ENCODE peak calls at places on chromosomes 6 and 20, in seven cellular contexts. W, N, E, L, G, O and Z are unnamed samples.

GRCh38 chr20:51570755-51571469 is 28.4 kb upstream of the NFATC2 start:
- DNase-seq in W (no peak), E (no peak), N (peak; percentile 15), G (no peak), O (no peak), L (no peak), Z (no peak)

GRCh38 chr6:73519943-73520687 is 717 bp downstream of the EEF1A1 start:
- DNase-seq in L (peak; percentile 64), G (no peak), N (peak; percentile 82), O (peak; percentile 65), E (no peak), W (peak; percentile 77), Z (peak; percentile 60)

GRCh38 chr6:32154514-32155161 is 697 bp downstream of the PPT2 start:
- DNase-seq in E (peak; percentile 69), O (peak; percentile 68), W (peak; percentile 55), L (peak; percentile 65), N (peak; percentile 80), G (peak; percentile 81), Z (peak; percentile 81)

GRCh38 chr6:169825558-169826225 is 74.3 kb downstream of the ERMARD start:
- DNase-seq in G (no peak), O (no peak), L (no peak), N (no peak), W (no peak), E (no peak), Z (no peak)

GRCh38 chr6:33768644-33769120 is 20.2 kb downstream of the LEMD2 start:
- DNase-seq in G (peak; percentile 81), E (peak; percentile 69), O (peak; percentile 70), N (peak; percentile 86), W (peak; percentile 74), L (peak; percentile 89), Z (peak; percentile 38)

GRCh38 chr6:118774596-118774995 is 119.4 kb upstream of the ASF1A start:
- DNase-seq in G (no peak), O (no peak), L (no peak), N (no peak), E (no peak), W (no peak), Z (no peak)

GRCh38 chr20:35952480-35953410 is 1.6 kb downstream of the SCAND1 start:
- DNase-seq in G (no peak), O (no peak), E (peak; percentile 15), W (peak; percentile 20), L (no peak), N (peak; percentile 53), Z (no peak)

GRCh38 chr20:7627734-7628663 is 312.3 kb downstream of the HAO1 start:
- DNase-seq in W (peak; percentile 13), G (no peak), E (no peak), O (no peak), N (peak; percentile 79), L (no peak), Z (no peak)

GRCh38 chr6:113856571-113857564 is at the start of gene MARCKS:
- DNase-seq in N (peak; percentile 92), W (peak; percentile 89), G (peak; percentile 61), E (peak; percentile 50), O (peak; percentile 80), L (peak; percentile 84), Z (peak; percentile 94)

GRCh38 chr6:157096522-157096921 is 226.8 kb downstream of the TMEM242 start:
- DNase-seq in G (no peak), O (peak; percentile 17), L (no peak), W (no peak), E (no peak), N (no peak), Z (no peak)

GRCh38 chr20:49276895-49277785 is 717 bp downstream of the ZNFX1 start:
- DNase-seq in O (peak; percentile 44), W (no peak), L (peak; percentile 13), G (no peak), E (no peak), N (peak; percentile 71), Z (no peak)

GRCh38 chr20:39825950-39826349 is 863.1 kb downstream of the MAFB start:
- DNase-seq in L (no peak), O (no peak), W (peak; percentile 59), E (no peak), N (peak; percentile 74), G (peak; percentile 13), Z (no peak)

GRCh38 chr6:132931937-132932336 is 117.6 kb downstream of the RPS12 start:
- DNase-seq in E (no peak), N (peak; percentile 65), G (no peak), W (peak; percentile 12), O (peak; percentile 13), L (no peak), Z (no peak)

GRCh38 chr20:46250772-46251171 is 57.5 kb downstream of the CDH22 start:
- DNase-seq in G (no peak), L (no peak), E (no peak), O (no peak), W (no peak), N (no peak), Z (no peak)

GRCh38 chr20:56187791-56188190 is 60.7 kb upstream of the MC3R start:
- DNase-seq in N (peak; percentile 46), G (no peak), O (no peak), E (no peak), W (no peak), L (no peak), Z (peak; percentile 76)

GRCh38 chr6:15484115-15484514 is 178.7 kb downstream of the DTNBP1 start:
- DNase-seq in W (no peak), L (no peak), N (no peak), O (no peak), E (no peak), G (peak; percentile 50), Z (no peak)

GRCh38 chr20:58839474-58839874 is 11.2 kb downstream of the GNAS-AS1 start:
- DNase-seq in N (peak; percentile 56), E (peak; percentile 57), G (no peak), L (peak; percentile 72), W (no peak), O (peak; percentile 19), Z (peak; percentile 81)

GRCh38 chr6:152701081-152701862 is 3.6 kb downstream of the MYCT1 start:
- DNase-seq in G (no peak), E (no peak), W (peak; percentile 24), N (peak; percentile 23), O (no peak), L (no peak), Z (no peak)

GRCh38 chr6:117776441-117776840 is 101.2 kb downstream of the NUS1 start:
- DNase-seq in W (no peak), L (no peak), G (no peak), E (no peak), O (no peak), N (peak; percentile 6), Z (no peak)

GRCh38 chr6:90695316-90695715 is 108.4 kb upstream of the MAP3K7 start:
- DNase-seq in L (no peak), G (no peak), O (no peak), W (no peak), E (no peak), N (no peak), Z (no peak)

GRCh38 chr6:30727920-30728605 is 7.9 kb downstream of the TUBB start:
- DNase-seq in L (no peak), E (no peak), N (peak; percentile 79), G (no peak), O (no peak), W (no peak), Z (peak; percentile 3)

GRCh38 chr6:168413018-168413720 is 27.8 kb upstream of the SMOC2 start:
- DNase-seq in N (no peak), W (no peak), L (no peak), E (no peak), G (no peak), O (no peak), Z (no peak)

GRCh38 chr6:32529697-32530429 is at the start of gene HLA-DRB5:
- DNase-seq in O (peak; percentile 1), E (no peak), W (no peak), L (no peak), G (no peak), N (peak; percentile 4), Z (no peak)

GRCh38 chr20:61724376-61724775 is 341.3 kb downstream of the TAF4 start:
- DNase-seq in L (peak; percentile 27), E (peak; percentile 18), O (no peak), W (no peak), G (no peak), N (peak; percentile 15), Z (no peak)

GRCh38 chr6:135655055-135655454 is 157.5 kb upstream of the AHI1 start:
- DNase-seq in L (no peak), W (no peak), E (no peak), N (no peak), G (no peak), O (no peak), Z (no peak)

GRCh38 chr20:6838181-6838826 is 70.8 kb downstream of the BMP2 start:
- DNase-seq in E (no peak), W (peak; percentile 3), N (no peak), O (no peak), G (peak; percentile 36), L (peak; percentile 11), Z (peak; percentile 94)

GRCh38 chr20:32528291-32528891 is 56.7 kb downstream of the NOL4L start:
- DNase-seq in E (no peak), N (no peak), W (no peak), O (peak; percentile 70), L (no peak), G (peak; percentile 31), Z (peak; percentile 80)